ENCODE peak calls at places on chromosomes 4 and X, in ten cellular contexts. L is IMR-90, I is tibial nerve, C is Peyer's patch, Z is suprapubic skin, O is HCT116, V is ovary, D is esophagus squamous epithelium, K is heart left ventricle, R is A549. H is an unnamed sample.

GRCh38 chr4:37967749-37968148 is 7.6 kb downstream of the PTTG2 start:
- DNase-seq in K (no peak), Z (no peak), R (no peak), L (peak), D (no peak), O (no peak), I (no peak), V (no peak), C (no peak), H (no peak)

GRCh38 chr4:155060419-155060818 is 148.0 kb upstream of the NPY2R start:
- DNase-seq in I (no peak), D (no peak), R (no peak), C (no peak), L (no peak), Z (no peak), V (no peak), K (no peak), O (no peak), H (no peak)

GRCh38 chrX:23616361-23616760 is 50.9 kb upstream of the PRDX4 start:
- DNase-seq in K (no peak), C (no peak), L (peak), V (no peak), O (no peak), Z (no peak), D (no peak), R (peak), I (no peak), H (peak)

GRCh38 chr4:153528705-153529493 is 62.7 kb downstream of the TMEM131L start:
- DNase-seq in V (no peak), L (no peak), K (no peak), R (no peak), I (no peak), Z (no peak), C (no peak), O (no peak), D (no peak), H (peak)

GRCh38 chr4:5114911-5115310 is 63.6 kb downstream of the STK32B start:
- DNase-seq in Z (no peak), C (no peak), D (no peak), L (peak), R (no peak), K (no peak), I (no peak), V (no peak), O (no peak), H (no peak)

GRCh38 chrX:13690836-13691235 is 1.9 kb downstream of the RAB9A start:
- DNase-seq in D (no peak), R (no peak), K (no peak), I (no peak), O (no peak), L (no peak), C (no peak), V (no peak), Z (no peak), H (no peak)

GRCh38 chr4:128123036-128123435 is 61.9 kb downstream of the LARP1B start:
- DNase-seq in C (no peak), D (no peak), I (no peak), Z (no peak), R (no peak), O (no peak), K (no peak), L (no peak), V (no peak), H (no peak)

GRCh38 chrX:119495734-119496520 is 27.7 kb downstream of the SLC25A5 start:
- DNase-seq in C (peak), O (no peak), K (no peak), I (no peak), L (no peak), R (no peak), D (no peak), V (no peak), Z (no peak), H (no peak)

GRCh38 chr4:138259296-138259695 is 17.1 kb upstream of the SLC7A11 start:
- DNase-seq in Z (no peak), V (no peak), D (no peak), O (no peak), I (no peak), L (no peak), R (no peak), K (no peak), C (no peak), H (no peak)

GRCh38 chr4:152936446-152937279 is 540 bp downstream of the FHDC1 start:
- DNase-seq in V (peak), I (no peak), K (peak), O (no peak), Z (peak), L (peak), D (no peak), R (peak), C (peak), H (peak)

GRCh38 chr4:62402088-62402806 is 1202.1 kb downstream of the ADGRL3 start:
- DNase-seq in V (no peak), Z (no peak), C (no peak), D (no peak), I (no peak), O (no peak), K (no peak), R (no peak), L (no peak), H (no peak)

GRCh38 chr4:96120206-96120605 is 280.3 kb downstream of the PDHA2 start:
- DNase-seq in Z (no peak), V (no peak), R (no peak), K (no peak), O (no peak), D (no peak), C (no peak), L (no peak), I (no peak), H (no peak)

GRCh38 chr4:149836546-149836945 is 20.9 kb upstream of the IQCM start:
- DNase-seq in I (no peak), V (no peak), Z (no peak), O (no peak), D (no peak), L (peak), R (no peak), K (no peak), C (no peak), H (no peak)

GRCh38 chrX:103687696-103688191 is 1.2 kb upstream of the MORF4L2 start:
- DNase-seq in K (peak), V (peak), L (peak), Z (peak), O (peak), R (peak), C (peak), D (no peak), I (peak), H (peak)

GRCh38 chr4:52657630-52658501 is 1.2 kb downstream of the USP46 start:
- DNase-seq in O (peak), Z (no peak), C (no peak), R (no peak), V (peak), K (peak), I (no peak), L (peak), D (no peak), H (peak)

GRCh38 chr4:52658671-52659015 is 458 bp downstream of the USP46 start:
- DNase-seq in R (peak), O (no peak), V (peak), I (no peak), D (no peak), L (no peak), Z (no peak), K (no peak), C (peak), H (peak)

GRCh38 chr4:52659722-52660261 is 691 bp upstream of the USP46 start:
- DNase-seq in O (no peak), C (peak), L (no peak), D (no peak), I (peak), Z (peak), K (peak), R (peak), V (peak), H (peak)

GRCh38 chr4:52660643-52661042 is 1.5 kb upstream of the USP46 start:
- DNase-seq in V (no peak), R (no peak), Z (no peak), I (no peak), K (no peak), O (no peak), L (no peak), C (no peak), D (no peak), H (peak)

DNA sequence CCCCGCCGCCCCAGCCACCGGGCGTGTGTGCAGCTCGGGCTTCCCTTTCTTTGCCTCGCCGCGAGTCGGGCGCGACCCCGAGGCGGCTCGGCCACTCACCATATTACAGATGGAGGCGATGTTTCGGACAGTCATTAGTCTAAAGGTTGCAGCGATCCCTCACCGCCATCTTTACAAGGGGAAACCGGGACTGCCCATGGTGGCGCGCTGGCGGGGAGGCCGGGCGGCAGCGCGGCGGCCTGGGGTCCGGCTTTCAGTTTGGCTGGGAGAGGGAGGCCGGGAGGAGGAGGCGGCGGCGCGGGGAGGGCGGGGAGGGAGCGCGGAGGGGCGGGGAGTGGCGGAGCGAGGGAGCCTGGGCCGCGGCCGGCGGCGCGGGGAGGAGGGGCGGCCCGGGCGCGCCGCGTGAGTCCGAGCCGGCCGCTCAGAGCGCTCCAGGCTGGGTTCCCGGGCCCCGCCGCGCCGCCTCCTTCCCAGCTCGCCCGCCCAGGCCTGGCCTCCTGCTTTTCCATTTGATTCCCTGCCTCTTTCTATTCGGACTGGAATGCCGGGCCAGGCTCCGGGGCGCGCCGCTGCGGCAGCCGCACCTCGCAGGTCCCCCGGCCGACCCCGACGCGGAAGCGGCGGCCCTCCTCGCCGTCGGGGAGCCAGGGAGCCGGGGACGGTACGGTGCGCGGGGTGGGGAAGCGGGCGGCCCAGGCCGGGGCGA is at the start of gene USP46:
- DNase-seq in V (peak), R (peak), O (peak), C (peak), I (peak), D (peak), L (peak), K (peak), Z (peak), H (peak)
- TF ChIP-seq POLR2A in V (peak), R (peak), O (peak), C (peak), I (peak), D (no peak), L (no peak), K (peak), Z (no peak), H (peak)

DNA sequence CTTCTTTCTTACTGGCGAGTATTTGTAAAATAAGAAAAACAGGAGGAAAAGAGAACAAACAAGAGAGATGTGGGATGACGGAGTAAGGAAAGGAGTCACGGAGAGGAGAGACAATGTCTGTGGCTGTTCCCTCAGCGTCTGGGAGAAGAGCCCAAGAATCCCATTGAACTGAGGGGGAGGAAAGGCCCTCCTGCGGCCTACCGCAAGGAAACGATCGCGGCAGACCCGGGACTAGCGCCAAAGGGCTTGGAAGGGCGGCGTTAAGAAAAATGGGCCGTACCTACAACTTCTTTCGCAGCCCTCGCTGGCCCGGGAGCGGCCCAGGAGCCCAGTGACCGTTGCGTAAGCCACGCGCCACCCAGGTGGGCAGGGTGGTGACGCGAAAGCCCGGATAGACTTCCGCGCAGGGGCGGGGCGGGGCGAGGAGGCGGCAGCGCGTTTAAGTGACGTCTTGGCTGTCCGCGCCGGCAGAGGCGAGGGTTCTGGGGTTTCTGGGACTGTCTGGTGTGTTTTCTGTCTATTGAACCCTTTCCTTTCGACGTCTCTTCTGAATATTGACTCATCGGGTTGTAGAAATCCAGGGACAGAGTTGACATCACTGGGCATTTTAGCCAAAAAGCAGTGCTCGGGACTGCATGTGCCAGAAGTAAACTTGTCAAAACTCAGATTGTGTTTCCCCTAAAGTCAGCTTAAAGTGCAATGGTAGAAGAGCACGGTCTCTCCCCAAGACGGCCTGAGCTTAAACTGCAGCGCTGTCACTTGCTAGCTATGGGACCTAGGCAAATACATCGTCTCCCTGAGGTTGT is at the start of gene SLC9B1:
- DNase-seq in O (peak), C (peak), V (peak), R (peak), K (peak), L (peak), D (peak), Z (peak), I (peak), H (peak)
- TF ChIP-seq POLR2A in O (peak), C (peak), V (peak), R (peak), K (peak), L (peak), D (no peak), Z (peak), I (peak), H (peak)

GRCh38 chr4:71186566-71187398 is 152.0 kb upstream of the SLC4A4 start:
- DNase-seq in V (peak), O (no peak), L (peak), R (peak), C (peak), I (peak), D (no peak), Z (no peak), K (peak), H (no peak)
- TF ChIP-seq POLR2A in V (no peak), O (no peak), L (peak), R (peak), C (peak), I (peak), D (no peak), Z (no peak), K (peak), H (no peak)

DNA sequence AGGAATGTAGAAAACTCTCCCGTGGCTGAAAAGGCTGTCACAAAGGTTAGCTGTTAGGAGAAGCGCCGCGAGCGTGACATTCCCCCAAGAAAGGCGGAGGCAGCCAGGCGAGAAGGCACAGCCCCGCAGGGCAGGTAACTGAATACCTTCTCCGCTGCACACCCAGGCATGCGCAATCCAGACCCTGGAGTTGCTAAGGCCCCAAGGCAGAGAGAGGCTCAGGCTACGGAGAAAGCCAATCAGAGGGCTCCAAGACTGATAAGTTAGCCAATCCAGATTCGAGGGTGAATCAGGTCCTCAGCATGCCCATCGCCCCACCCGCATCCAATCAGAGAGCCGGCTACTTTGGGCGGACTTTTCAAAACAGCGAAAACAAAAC is 485 bp upstream of the CCNG2 start:
- DNase-seq in K (peak), R (peak), D (peak), I (peak), O (peak), C (peak), Z (peak), V (peak), L (peak), H (peak)
- TF ChIP-seq POLR2A in K (no peak), R (peak), D (no peak), I (peak), O (peak), C (peak), Z (no peak), V (no peak), L (no peak), H (peak)

GRCh38 chr4:55547918-55548317 is 1.2 kb upstream of the CLOCK start:
- DNase-seq in O (no peak), K (no peak), C (no peak), R (no peak), L (no peak), V (no peak), I (no peak), Z (no peak), D (no peak), H (no peak)

GRCh38 chr4:55546633-55547460 is at the start of gene CLOCK:
- DNase-seq in C (peak), L (peak), R (peak), I (peak), Z (peak), K (peak), O (peak), D (peak), V (peak), H (peak)

GRCh38 chr4:55545133-55545532 is 1.6 kb downstream of the CLOCK start:
- DNase-seq in Z (no peak), K (no peak), V (no peak), C (no peak), O (peak), I (no peak), L (peak), R (no peak), D (no peak), H (peak)

GRCh38 chr4:55547461-55547770 is 707 bp upstream of the CLOCK start:
- DNase-seq in V (no peak), C (no peak), R (no peak), K (peak), I (no peak), L (no peak), O (no peak), D (no peak), Z (no peak), H (no peak)

GRCh38 chr4:55545681-55546632 is 752 bp downstream of the CLOCK start:
- DNase-seq in L (peak), I (peak), Z (peak), D (peak), V (peak), O (peak), R (peak), C (peak), K (peak), H (peak)
- TF ChIP-seq POLR2A in L (peak), I (peak), Z (no peak), D (no peak), V (peak), O (peak), R (peak), C (no peak), K (peak), H (peak)

DNA sequence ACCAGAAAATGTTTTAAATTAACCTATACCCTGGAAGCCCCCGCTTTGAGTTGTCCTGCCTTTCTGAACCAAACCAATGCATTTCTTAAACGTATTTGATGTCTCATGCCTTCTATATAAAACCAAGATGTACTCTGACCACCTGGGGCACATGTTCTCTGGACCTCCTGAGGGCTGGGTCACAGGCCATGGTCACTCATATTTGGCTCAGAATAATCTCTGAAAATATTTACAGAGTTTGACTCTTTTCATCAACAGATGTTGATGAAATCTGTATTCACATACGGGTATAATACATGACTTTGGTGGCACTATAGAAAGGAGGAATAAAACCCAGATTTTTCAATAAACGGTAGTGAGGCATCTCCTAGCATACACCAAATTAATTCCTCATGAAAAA is 55.7 kb downstream of the STAP1 start:
- DNase-seq in O (no peak), I (no peak), D (no peak), Z (no peak), K (no peak), C (no peak), V (no peak), L (no peak), R (no peak), H (no peak)
- TF ChIP-seq POLR2A in O (no peak), I (no peak), D (no peak), Z (no peak), K (no peak), C (no peak), V (no peak), L (no peak), R (no peak), H (no peak)